ENCODE peak calls at places on chromosomes 6 and 20, in ten cellular contexts. A, G, S, O, X, E, I, Z, U and B are unnamed samples. For H3K4me1, the result is how much of the 10 kb centered on the place peaks cover.

GRCh38 chr6:71482742-71483141 is 194.1 kb downstream of the OGFRL1 start:
- DNase-seq in U (no peak), A (no peak), E (no peak), I (no peak), O (no peak), Z (no peak), X (no peak), S (no peak), G (no peak), B (no peak)

GRCh38 chr6:131164506-131164905 is 29.2 kb downstream of the AKAP7 start:
- DNase-seq in X (no peak), A (peak), I (no peak), O (no peak), Z (no peak), G (no peak), U (no peak), S (no peak), E (no peak), B (no peak)

GRCh38 chr6:109693128-109693527 is 2.0 kb downstream of the FIG4 start:
- DNase-seq in U (no peak), Z (no peak), G (no peak), X (no peak), E (no peak), S (no peak), O (no peak), A (no peak), I (no peak), B (no peak)

GRCh38 chr6:10429638-10430427 is 15.0 kb upstream of the TFAP2A start:
- DNase-seq in X (peak), Z (peak), A (peak), O (peak), I (no peak), E (peak), S (no peak), U (no peak), G (peak), B (no peak)

GRCh38 chr6:6283747-6284146 is 36.7 kb downstream of the F13A1 start:
- DNase-seq in G (no peak), E (no peak), I (no peak), S (no peak), O (no peak), U (no peak), Z (no peak), X (no peak), A (no peak), B (no peak)

GRCh38 chr6:18155864-18156396 is 708 bp downstream of the KDM1B start:
- DNase-seq in U (peak), X (peak), Z (peak), O (peak), S (peak), A (peak), G (peak), E (peak), I (peak), B (peak)

GRCh38 chr6:15089569-15090144 is 156.2 kb upstream of the JARID2 start:
- DNase-seq in G (no peak), E (no peak), X (no peak), U (no peak), O (peak), A (no peak), I (no peak), S (no peak), Z (peak), B (no peak)

GRCh38 chr6:21710908-21711627 is 117.5 kb downstream of the SOX4 start:
- DNase-seq in X (no peak), I (no peak), Z (no peak), U (no peak), E (no peak), S (no peak), A (no peak), G (peak), O (no peak), B (no peak)

GRCh38 chr20:32975698-32976674 is 28.2 kb downstream of the SUN5 start:
- DNase-seq in A (no peak), X (no peak), U (no peak), E (peak), Z (no peak), O (no peak), S (no peak), G (no peak), I (peak), B (no peak)

GRCh38 chr6:137233561-137234504 is 14.6 kb upstream of the IFNGR1 start:
- DNase-seq in A (peak), I (peak), U (peak), Z (no peak), O (peak), S (no peak), G (no peak), X (no peak), E (no peak), B (no peak)

GRCh38 chr6:160147146-160147536 is 25.5 kb downstream of the SLC22A1 start:
- DNase-seq in Z (no peak), E (no peak), O (no peak), A (no peak), U (no peak), I (no peak), S (no peak), G (no peak), X (no peak), B (no peak)

GRCh38 chr20:64130876-64131275 is 23.5 kb upstream of the NPBWR2 start:
- DNase-seq in X (no peak), U (no peak), E (no peak), G (no peak), S (peak), O (no peak), I (peak), A (no peak), Z (no peak), B (no peak)

GRCh38 chr6:6724319-6725119 is 136.0 kb downstream of the LY86 start:
- DNase-seq in A (peak), O (peak), E (peak), G (peak), I (peak), U (peak), X (peak), S (no peak), Z (peak), B (no peak)

GRCh38 chr6:168387426-168387825 is 53.6 kb upstream of the SMOC2 start:
- DNase-seq in E (no peak), A (no peak), I (no peak), S (peak), U (no peak), G (no peak), X (no peak), Z (no peak), O (no peak), B (no peak)

GRCh38 chr20:19996970-19997369 is 20.2 kb upstream of the NAA20 start:
- DNase-seq in U (no peak), O (no peak), A (no peak), E (no peak), G (no peak), X (no peak), Z (no peak), I (no peak), S (no peak), B (no peak)

GRCh38 chr6:36983538-36983937 is 2.5 kb downstream of the MTCH1 start:
- DNase-seq in X (no peak), S (no peak), A (no peak), G (no peak), I (no peak), O (no peak), U (no peak), Z (no peak), E (no peak), B (no peak)
- H3K4me3 ChIP-seq in X (no peak), S (no peak), A (peak), G (no peak), I (no peak), O (no peak), U (no peak), Z (no peak), E (peak), B (no peak)

DNA sequence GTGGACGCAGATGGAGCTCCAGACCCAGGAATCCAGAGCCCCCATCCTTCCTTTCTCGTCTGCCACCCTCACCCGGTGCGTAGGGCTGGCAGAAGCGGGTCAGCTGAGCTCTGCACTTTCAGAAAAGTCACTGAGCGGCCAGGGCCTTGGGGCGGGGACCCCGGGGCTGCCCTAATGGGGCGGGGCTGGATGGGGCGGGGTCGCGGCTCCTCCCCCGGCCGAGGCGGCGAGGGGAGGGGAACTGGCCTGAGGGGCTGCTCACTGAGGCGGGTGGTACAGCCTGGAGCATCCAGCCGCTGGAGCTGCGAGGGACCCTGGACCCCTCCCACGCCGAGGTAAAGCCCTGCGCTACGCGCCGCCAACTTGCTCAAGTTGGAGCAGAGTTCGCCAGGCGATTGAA is at the start of the genes DEFB124 and REM1:
- DNase-seq in X (peak), O (no peak), G (peak), S (peak), Z (no peak), I (peak), E (peak), U (peak), A (no peak), B (no peak)
- H3K4me1 ChIP-seq in X (under half), O (under half), G (under half), S (under half), Z (under half), I (under half), E (under half), U (under half), A (under half), B (under half)

GRCh38 chr6:16725145-16725864 is 36.0 kb downstream of the ATXN1 start:
- DNase-seq in Z (no peak), A (peak), X (no peak), G (no peak), I (no peak), S (no peak), E (no peak), U (no peak), O (no peak), B (no peak)
- H3K4me3 ChIP-seq in Z (no peak), A (peak), X (no peak), G (no peak), I (no peak), S (no peak), E (no peak), U (peak), O (no peak), B (no peak)

GRCh38 chr6:92888316-92888715 is 531.0 kb downstream of the EPHA7 start:
- DNase-seq in S (no peak), Z (no peak), U (no peak), A (no peak), G (no peak), O (no peak), X (no peak), I (no peak), E (no peak), B (no peak)
- H3K4me1 ChIP-seq in S (under half), Z (under half), U (under half), A (under half), G (under half), O (under half), X (under half), I (under half), E (under half), B (under half)

GRCh38 chr6:157075549-157076426 is 247.5 kb downstream of the TMEM242 start:
- DNase-seq in A (no peak), O (no peak), Z (no peak), I (no peak), E (no peak), X (no peak), U (no peak), S (no peak), G (no peak), B (no peak)
- H3K4me3 ChIP-seq in A (no peak), O (no peak), Z (no peak), I (no peak), E (no peak), X (no peak), U (no peak), S (no peak), G (no peak), B (no peak)